ENCODE peak calls at places on chromosome 22, in nine cellular contexts. G, U, R, B, W, P, E, M and N are unnamed samples.

GRCh38 chr22:33747576-33748180 is 172.6 kb downstream of the LARGE1 start:
- DNase-seq in G (no peak), U (no peak), R (no peak), B (no peak), W (no peak), P (no peak), E (no peak), M (no peak), N (no peak)

GRCh38 chr22:22088658-22089458 is 106.3 kb upstream of the TOP3B start:
- DNase-seq in G (no peak), U (no peak), R (no peak), B (no peak), W (no peak), P (no peak), E (no peak), M (no peak), N (no peak)

GRCh38 chr22:23834830-23835772 is 3.7 kb downstream of the DERL3 start:
- DNase-seq in G (peak), U (no peak), R (no peak), B (no peak), W (no peak), P (peak), E (no peak), M (no peak), N (no peak)

GRCh38 chr22:32752868-32753520 is 48.5 kb upstream of the TIMP3 start:
- DNase-seq in G (peak), U (no peak), R (peak), B (no peak), W (no peak), P (peak), E (no peak), M (no peak), N (peak)

GRCh38 chr22:26041931-26042330 is 127.3 kb upstream of the SEZ6L start:
- DNase-seq in G (no peak), U (no peak), R (no peak), B (no peak), W (no peak), P (peak), E (no peak), M (no peak), N (no peak)

GRCh38 chr22:30253205-30253852 is 6.8 kb upstream of the LIF start:
- DNase-seq in G (peak), U (no peak), R (no peak), B (no peak), W (no peak), P (peak), E (no peak), M (peak), N (peak)

GRCh38 chr22:47392054-47392347 is 629.6 kb downstream of the TBC1D22A start:
- DNase-seq in G (no peak), U (no peak), R (no peak), B (no peak), W (no peak), P (no peak), E (no peak), M (no peak), N (no peak)

GRCh38 chr22:44786136-44786535 is 33.8 kb downstream of the ARHGAP8 start:
- DNase-seq in G (no peak), U (no peak), R (no peak), B (no peak), W (no peak), P (no peak), E (no peak), M (no peak), N (no peak)

GRCh38 chr22:43533656-43534428 is 122.0 kb downstream of the MPPED1 start:
- DNase-seq in G (no peak), U (no peak), R (no peak), B (no peak), W (no peak), P (no peak), E (no peak), M (no peak), N (no peak)

GRCh38 chr22:37229805-37230672 is 14.0 kb downstream of the RAC2 start:
- DNase-seq in G (no peak), U (peak), R (peak), B (peak), W (peak), P (peak), E (peak), M (peak), N (no peak)